ENCODE peak calls at places on chromosome 5, in eight cellular contexts. V, C, L, Q, E, B, H and Y are unnamed samples.

GRCh38 chr5:167993771-167994170 is 297.7 kb upstream of the WWC1 start:
- DNase-seq in B (no peak), C (no peak), V (no peak), E (no peak), L (no peak), Q (no peak), H (no peak), Y (no peak)

GRCh38 chr5:37668524-37669047 is 171.3 kb downstream of the GDNF start:
- DNase-seq in H (peak), C (peak), L (peak), E (peak), B (peak), V (peak), Q (peak), Y (no peak)

GRCh38 chr5:78554595-78554994 is 94.0 kb downstream of the LHFPL2 start:
- DNase-seq in C (no peak), E (no peak), V (no peak), Q (no peak), B (no peak), L (no peak), H (no peak), Y (no peak)

GRCh38 chr5:83447533-83447932 is 24.0 kb upstream of the VCAN start:
- DNase-seq in E (no peak), H (no peak), C (no peak), L (no peak), Q (no peak), V (no peak), B (no peak), Y (no peak)

GRCh38 chr5:72598461-72599433 is 91.5 kb upstream of the ZNF366 start:
- DNase-seq in B (peak), Q (peak), V (no peak), L (no peak), H (no peak), E (peak), C (no peak), Y (no peak)

GRCh38 chr5:151596839-151597539 is 5.9 kb upstream of the FAT2 start:
- DNase-seq in H (no peak), C (no peak), B (no peak), L (no peak), V (no peak), Q (no peak), E (no peak), Y (no peak)

GRCh38 chr5:149268928-149269557 is 2.6 kb upstream of the AFAP1L1 start:
- DNase-seq in V (peak), Q (peak), E (no peak), H (no peak), L (peak), B (no peak), C (no peak), Y (no peak)

GRCh38 chr5:91556-92263 is at the start of gene PLEKHG4B:
- DNase-seq in V (no peak), E (no peak), C (no peak), B (no peak), Q (no peak), H (no peak), L (peak), Y (peak)

GRCh38 chr5:150358261-150359095 is 981 bp downstream of the TCOF1 start:
- DNase-seq in L (no peak), H (no peak), Q (peak), V (no peak), E (no peak), B (no peak), C (no peak), Y (no peak)

GRCh38 chr5:107532182-107532878 is 138.4 kb downstream of the EFNA5 start:
- DNase-seq in E (no peak), B (no peak), Q (no peak), V (no peak), C (no peak), L (no peak), H (no peak), Y (no peak)

GRCh38 chr5:38265546-38266179 is 7.3 kb downstream of the EGFLAM start:
- DNase-seq in Q (peak), H (peak), B (peak), E (peak), V (peak), C (peak), L (peak), Y (peak)

GRCh38 chr5:101047181-101047580 is 144.1 kb upstream of the ST8SIA4 start:
- DNase-seq in V (no peak), H (no peak), C (no peak), E (no peak), L (no peak), Q (no peak), B (no peak), Y (no peak)

GRCh38 chr5:141413540-141414069 is 818 bp downstream of the PCDHGA10 start:
- DNase-seq in B (no peak), C (no peak), L (no peak), V (no peak), E (no peak), H (no peak), Q (no peak), Y (no peak)
- H3K4me3 ChIP-seq in B (peak), C (peak), L (no peak), V (peak), E (peak), H (no peak), Q (no peak), Y (no peak)

GRCh38 chr5:36605241-36605640 is 1.2 kb upstream of the SLC1A3 start:
- DNase-seq in L (no peak), H (no peak), C (no peak), Q (no peak), V (no peak), B (no peak), E (no peak), Y (no peak)

GRCh38 chr5:36606437-36607113 is at the start of gene SLC1A3:
- DNase-seq in B (peak), Q (peak), L (peak), H (peak), C (peak), V (peak), E (peak), Y (peak)

GRCh38 chr5:36607114-36607561 is 732 bp downstream of the SLC1A3 start:
- DNase-seq in Q (peak), E (no peak), V (peak), H (no peak), B (peak), C (peak), L (no peak), Y (peak)

GRCh38 chr5:36607838-36608783 is 1.7 kb downstream of the SLC1A3 start:
- DNase-seq in E (no peak), V (no peak), B (peak), Q (peak), L (no peak), H (no peak), C (no peak), Y (no peak)

DNA sequence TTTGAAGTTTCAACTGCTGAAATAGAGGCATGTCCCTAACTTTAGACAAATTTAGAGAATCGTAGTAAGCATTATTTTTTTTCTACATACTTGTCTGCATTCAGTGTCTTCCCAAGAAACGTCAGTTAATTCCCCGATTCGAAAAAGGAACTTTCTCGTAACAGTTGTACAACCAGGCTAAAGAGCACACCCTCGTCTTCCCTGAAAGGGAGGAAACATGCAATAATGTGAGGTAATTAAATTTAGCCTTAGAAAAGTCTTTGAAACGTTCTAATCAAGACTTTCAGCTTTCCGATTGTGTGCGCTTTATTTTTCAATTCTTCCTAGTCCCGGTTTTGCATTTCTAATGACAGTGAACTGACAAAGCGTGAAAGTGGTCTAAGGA is 362 bp upstream of the SLC1A3 start:
- DNase-seq in V (no peak), C (no peak), Q (no peak), B (no peak), L (no peak), E (no peak), H (no peak), Y (no peak)
- H3K4me3 ChIP-seq in V (peak), C (peak), Q (peak), B (peak), L (peak), E (peak), H (no peak), Y (peak)

GRCh38 chr5:138391859-138392386 is 39.4 kb downstream of the KDM3B start:
- DNase-seq in E (no peak), H (no peak), L (no peak), V (no peak), B (no peak), C (peak), Q (no peak), Y (no peak)
- H3K4me3 ChIP-seq in E (no peak), H (no peak), L (no peak), V (no peak), B (no peak), C (peak), Q (no peak), Y (no peak)

DNA sequence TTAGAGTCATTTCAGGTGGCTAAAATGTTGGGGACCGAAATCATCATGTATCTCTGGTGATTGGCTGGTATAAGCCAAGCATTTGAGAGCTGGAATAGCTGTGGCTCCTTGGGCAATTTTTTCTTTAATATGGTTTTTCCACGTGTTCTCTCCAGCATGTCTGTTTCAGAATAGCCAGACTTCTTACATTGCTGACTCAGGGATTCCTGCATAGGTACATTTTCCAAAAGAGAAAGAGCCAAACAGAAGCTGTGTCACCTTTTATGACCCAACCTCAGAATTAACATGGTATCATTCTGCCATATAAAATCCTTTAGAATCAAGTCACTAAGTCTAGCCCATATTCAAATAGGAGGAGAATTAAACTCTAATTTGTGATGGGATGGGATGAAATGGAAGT is 74.8 kb upstream of the TSLP start:
- DNase-seq in E (no peak), Q (no peak), C (no peak), B (no peak), L (no peak), V (no peak), H (no peak), Y (no peak)
- H3K4me3 ChIP-seq in E (no peak), Q (no peak), C (no peak), B (no peak), L (no peak), V (no peak), H (no peak), Y (no peak)

DNA sequence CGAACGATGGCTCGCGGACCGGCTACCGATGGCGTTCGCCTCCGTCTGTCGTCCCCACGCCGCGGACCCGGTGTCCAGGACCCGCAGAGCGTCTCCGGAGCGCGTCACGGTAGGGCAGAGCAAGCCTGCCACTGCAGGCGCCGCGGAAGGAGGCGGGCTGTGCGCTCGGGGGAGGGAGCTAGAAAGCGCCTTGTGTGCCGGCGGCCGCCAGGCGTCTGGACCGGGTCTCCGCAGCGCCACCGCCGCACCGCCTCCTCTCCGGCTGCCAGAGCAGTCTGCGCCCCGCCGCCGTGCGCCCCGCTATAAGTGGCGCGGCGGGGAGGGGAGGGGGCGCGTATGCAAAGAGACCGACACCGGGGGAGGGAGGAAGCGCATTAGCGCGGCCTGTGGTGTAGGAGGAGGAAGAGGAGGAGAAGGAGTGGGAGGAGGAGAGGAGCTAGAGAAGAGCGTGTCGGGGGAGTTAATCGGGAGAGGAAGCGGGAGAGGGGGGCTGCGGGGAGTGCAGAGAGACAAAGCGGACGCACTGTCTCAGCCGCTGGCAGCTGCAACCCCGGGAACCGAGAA is at the start of gene ENC1:
- DNase-seq in B (peak), Q (peak), V (peak), H (peak), C (peak), L (peak), E (peak), Y (peak)
- H3K4me3 ChIP-seq in B (peak), Q (peak), V (peak), H (peak), C (peak), L (peak), E (peak), Y (peak)

DNA sequence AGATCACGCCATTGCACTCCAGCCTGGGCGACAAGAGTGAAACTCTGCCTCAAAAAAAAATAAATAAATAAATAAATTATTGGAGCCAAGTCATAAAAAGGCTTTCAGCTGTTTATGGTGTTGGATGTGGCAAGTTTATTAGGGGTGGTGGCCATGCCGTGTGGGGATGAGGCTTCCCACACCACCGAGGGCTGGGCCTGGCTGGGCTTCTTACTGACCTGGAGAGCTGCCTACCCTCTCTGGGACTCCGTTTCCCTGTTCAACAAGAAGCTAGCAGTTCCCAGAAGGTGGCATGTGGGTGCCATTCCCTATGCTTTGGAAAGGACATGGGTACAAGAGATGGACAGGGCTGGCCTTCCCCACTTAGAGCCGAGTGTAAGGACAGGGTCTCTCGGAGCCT is 22.6 kb downstream of the GPRIN1 start:
- DNase-seq in Q (no peak), E (no peak), B (no peak), H (peak), V (no peak), L (no peak), C (no peak), Y (no peak)
- H3K4me3 ChIP-seq in Q (no peak), E (no peak), B (no peak), H (no peak), V (no peak), L (no peak), C (no peak), Y (no peak)